ENCODE peak calls at places on chromosome 3, in ten cellular contexts. B is EH; F is activated naive CD4-positive, alpha-beta T cell treated with anti-CD3 and anti-CD28 coated beads, Interleukin-2, amount 50 U/mL, for 16 hours; C is IMR-90; D is hypothalamus; R is stimulated activated CD4-positive, alpha-beta T cell treated with anti-CD3 and anti-CD28 coated beads, Interleukin-1b, Interleukin-23, amount 100 ng/mL, for 4 hours; N is globus pallidus; G is mucosa of descending colon; P is astrocyte of the hippocampus; X is fibroblast of pulmonary artery. E is an unnamed sample.

GRCh38 chr3:16048435-16049318 is 125.8 kb upstream of the GALNT15 start:
- DNase-seq in G (no peak), B (peak; percentile 84), C (peak; percentile 81), P (peak; percentile 84), D (peak; percentile 45), N (peak; percentile 86), R (peak; percentile 2), F (peak; percentile 28), X (peak; percentile 87), E (peak; percentile 75)

GRCh38 chr3:57143886-57144459 is 21.2 kb downstream of the IL17RD start:
- DNase-seq in D (no peak), P (no peak), R (no peak), B (no peak), F (no peak), N (no peak), X (no peak), G (no peak), C (no peak), E (no peak)

GRCh38 chr3:38640661-38641441 is 8.6 kb downstream of the SCN5A start:
- DNase-seq in P (no peak), X (no peak), C (no peak), R (no peak), F (no peak), N (no peak), G (no peak), D (no peak), B (no peak), E (no peak)

GRCh38 chr3:106068795-106069194 is 200.0 kb upstream of the CBLB start:
- DNase-seq in C (peak; percentile 12), B (no peak), N (no peak), P (no peak), G (no peak), F (no peak), X (peak; percentile 72), D (no peak), R (no peak), E (no peak)

GRCh38 chr3:117558681-117559080 is 849.1 kb downstream of the TUSC7 start:
- DNase-seq in X (no peak), C (no peak), P (no peak), D (no peak), B (no peak), R (no peak), F (no peak), N (no peak), G (no peak), E (no peak)

GRCh38 chr3:62559831-62560445 is 186.6 kb upstream of the FEZF2 start:
- DNase-seq in P (peak; percentile 51), C (peak; percentile 57), F (no peak), G (no peak), X (peak; percentile 71), N (no peak), R (no peak), B (peak; percentile 47), D (no peak), E (peak; percentile 7)

GRCh38 chr3:69252141-69252540 is 129.7 kb upstream of the LMOD3 start:
- DNase-seq in P (no peak), D (no peak), R (no peak), B (no peak), C (no peak), G (no peak), X (no peak), N (no peak), F (no peak), E (no peak)

GRCh38 chr3:138188013-138188352 is 882 bp downstream of the ARMC8 start:
- DNase-seq in C (peak; percentile 54), D (no peak), N (no peak), B (peak; percentile 63), R (no peak), G (no peak), F (no peak), X (peak; percentile 71), P (peak; percentile 78), E (no peak)

GRCh38 chr3:111727843-111728565 is 131.1 kb upstream of the PHLDB2 start:
- DNase-seq in B (no peak), D (no peak), N (no peak), F (no peak), C (no peak), X (no peak), R (no peak), P (no peak), G (no peak), E (no peak)

E was measured in foreskin melanocyte.